ENCODE peak calls at places on chromosomes 5 and 9, in six cellular contexts. One of them, this sample, is unnamed.

GRCh38 chr9:27393054-27393846 is 96.3 kb upstream of the EQTN start:
- DNase-seq in GM23338: no peak
- DNase-seq in neural progenitor cell: no peak
- DNase-seq in PC-3: no peak
- DNase-seq in HCT116: no peak
- DNase-seq in hepatocyte: no peak
- DNase-seq in this sample: no peak

GRCh38 chr5:72015103-72015548 is 92.1 kb upstream of the MAP1B start:
- DNase-seq in GM23338: no peak
- DNase-seq in neural progenitor cell: no peak
- DNase-seq in PC-3: peak
- DNase-seq in HCT116: peak
- DNase-seq in hepatocyte: peak
- DNase-seq in this sample: peak

GRCh38 chr5:72467987-72468386 is 39.2 kb downstream of the ZNF366 start:
- DNase-seq in GM23338: no peak
- DNase-seq in neural progenitor cell: no peak
- DNase-seq in PC-3: peak
- DNase-seq in HCT116: no peak
- DNase-seq in hepatocyte: no peak
- DNase-seq in this sample: peak

GRCh38 chr9:83920942-83921707 is at the start of gene KIF27:
- DNase-seq in GM23338: peak
- DNase-seq in neural progenitor cell: peak
- DNase-seq in PC-3: peak
- DNase-seq in HCT116: peak
- DNase-seq in hepatocyte: peak
- DNase-seq in this sample: peak

GRCh38 chr5:24389968-24390367 is 254.8 kb downstream of the CDH10 start:
- DNase-seq in GM23338: no peak
- DNase-seq in neural progenitor cell: no peak
- DNase-seq in PC-3: peak
- DNase-seq in HCT116: no peak
- DNase-seq in hepatocyte: no peak
- DNase-seq in this sample: no peak

GRCh38 chr9:137000177-137000930 is 4.0 kb upstream of the CLIC3 start:
- DNase-seq in GM23338: no peak
- DNase-seq in neural progenitor cell: no peak
- DNase-seq in PC-3: no peak
- DNase-seq in HCT116: no peak
- DNase-seq in hepatocyte: no peak
- DNase-seq in this sample: peak

GRCh38 chr5:151157426-151158286 is at the start of gene ANXA6:
- DNase-seq in GM23338: peak
- DNase-seq in neural progenitor cell: peak
- DNase-seq in PC-3: peak
- DNase-seq in HCT116: peak
- DNase-seq in hepatocyte: peak
- DNase-seq in this sample: peak

GRCh38 chr5:108788142-108788541 is 40.4 kb downstream of the FER start:
- DNase-seq in GM23338: no peak
- DNase-seq in neural progenitor cell: no peak
- DNase-seq in PC-3: no peak
- DNase-seq in HCT116: no peak
- DNase-seq in hepatocyte: no peak
- DNase-seq in this sample: peak

GRCh38 chr9:14433841-14434511 is 120.0 kb upstream of the NFIB start:
- DNase-seq in GM23338: peak
- DNase-seq in neural progenitor cell: no peak
- DNase-seq in PC-3: peak
- DNase-seq in HCT116: peak
- DNase-seq in hepatocyte: peak
- DNase-seq in this sample: peak

GRCh38 chr5:24073097-24073496 is 565.7 kb downstream of the PRDM9 start:
- DNase-seq in GM23338: no peak
- DNase-seq in neural progenitor cell: no peak
- DNase-seq in PC-3: peak
- DNase-seq in HCT116: no peak
- DNase-seq in hepatocyte: no peak
- DNase-seq in this sample: no peak

GRCh38 chr5:180739958-180740357 is at the start of gene OR2Y1:
- DNase-seq in GM23338: no peak
- DNase-seq in neural progenitor cell: no peak
- DNase-seq in PC-3: no peak
- DNase-seq in HCT116: no peak
- DNase-seq in hepatocyte: no peak
- DNase-seq in this sample: no peak

GRCh38 chr5:137348759-137349158 is 150.4 kb downstream of the SPOCK1 start:
- DNase-seq in GM23338: no peak
- DNase-seq in neural progenitor cell: no peak
- DNase-seq in PC-3: no peak
- DNase-seq in HCT116: no peak
- DNase-seq in hepatocyte: no peak
- DNase-seq in this sample: no peak

GRCh38 chr5:174736351-174736721 is 12.0 kb downstream of the MSX2 start:
- DNase-seq in GM23338: no peak
- DNase-seq in neural progenitor cell: no peak
- DNase-seq in PC-3: no peak
- DNase-seq in HCT116: no peak
- DNase-seq in hepatocyte: peak
- DNase-seq in this sample: peak

GRCh38 chr5:317086-317811 is 4.3 kb upstream of the AHRR start:
- DNase-seq in GM23338: peak
- DNase-seq in neural progenitor cell: peak
- DNase-seq in PC-3: peak
- DNase-seq in HCT116: peak
- DNase-seq in hepatocyte: peak
- DNase-seq in this sample: peak

DNA sequence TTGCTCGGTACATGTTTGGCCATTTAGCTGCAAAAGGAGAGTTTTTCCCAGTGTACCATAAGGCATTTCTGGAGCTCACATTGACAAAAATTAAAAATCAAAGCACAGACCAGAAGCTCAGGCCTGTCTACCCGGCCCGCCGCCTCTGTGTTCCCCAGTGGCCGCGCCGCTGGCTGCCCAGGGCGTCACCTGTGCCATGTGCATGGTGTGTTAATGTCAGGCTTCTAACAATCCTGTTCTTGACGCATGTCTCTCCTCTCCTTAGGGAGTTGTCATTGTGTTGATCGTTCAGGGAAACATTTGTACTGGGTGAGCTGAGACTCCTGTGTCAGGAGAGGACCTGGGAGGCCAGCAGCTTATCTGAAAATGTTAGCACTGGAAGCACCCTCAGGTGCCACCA is 9.6 kb upstream of the NTNG2 start:
- DNase-seq in GM23338: no peak
- DNase-seq in neural progenitor cell: no peak
- DNase-seq in PC-3: no peak
- DNase-seq in HCT116: no peak
- DNase-seq in hepatocyte: no peak
- DNase-seq in this sample: no peak
- TF ChIP-seq EZH2 in GM23338: no peak
- TF ChIP-seq EZH2 in neural progenitor cell: no peak
- TF ChIP-seq EZH2 in PC-3: no peak
- TF ChIP-seq EZH2 in HCT116: no peak
- TF ChIP-seq EZH2 in hepatocyte: no peak
- TF ChIP-seq EZH2 in this sample: no peak

GRCh38 chr5:134524219-134524825 is 1.1 kb upstream of the JADE2 start:
- DNase-seq in GM23338: peak
- DNase-seq in neural progenitor cell: peak
- DNase-seq in PC-3: peak
- DNase-seq in HCT116: no peak
- DNase-seq in hepatocyte: peak
- DNase-seq in this sample: peak
- TF ChIP-seq EZH2phosphoT487 in GM23338: no peak
- TF ChIP-seq EZH2phosphoT487 in neural progenitor cell: no peak
- TF ChIP-seq EZH2phosphoT487 in PC-3: no peak
- TF ChIP-seq EZH2phosphoT487 in HCT116: no peak
- TF ChIP-seq EZH2phosphoT487 in hepatocyte: no peak
- TF ChIP-seq EZH2phosphoT487 in this sample: no peak

GRCh38 chr5:177370488-177371119 is 12.9 kb downstream of the RGS14 start:
- DNase-seq in GM23338: peak
- DNase-seq in neural progenitor cell: peak
- DNase-seq in PC-3: peak
- DNase-seq in HCT116: peak
- DNase-seq in hepatocyte: peak
- DNase-seq in this sample: peak

GRCh38 chr5:177369050-177369912 is 11.6 kb downstream of the RGS14 start:
- DNase-seq in GM23338: peak
- DNase-seq in neural progenitor cell: peak
- DNase-seq in PC-3: peak
- DNase-seq in HCT116: no peak
- DNase-seq in hepatocyte: peak
- DNase-seq in this sample: peak

GRCh38 chr5:177371120-177371537 is 13.1 kb upstream of the SLC34A1 start:
- DNase-seq in GM23338: no peak
- DNase-seq in neural progenitor cell: no peak
- DNase-seq in PC-3: no peak
- DNase-seq in HCT116: no peak
- DNase-seq in hepatocyte: no peak
- DNase-seq in this sample: no peak

GRCh38 chr5:177367981-177368960 is 10.5 kb downstream of the RGS14 start:
- DNase-seq in GM23338: peak
- DNase-seq in neural progenitor cell: no peak
- DNase-seq in PC-3: no peak
- DNase-seq in HCT116: no peak
- DNase-seq in hepatocyte: no peak
- DNase-seq in this sample: no peak

GRCh38 chr5:177369913-177370487 is 12.3 kb downstream of the RGS14 start:
- DNase-seq in GM23338: no peak
- DNase-seq in neural progenitor cell: no peak
- DNase-seq in PC-3: no peak
- DNase-seq in HCT116: no peak
- DNase-seq in hepatocyte: no peak
- DNase-seq in this sample: no peak
- TF ChIP-seq EZH2 in GM23338: no peak
- TF ChIP-seq EZH2 in neural progenitor cell: no peak
- TF ChIP-seq EZH2 in PC-3: no peak
- TF ChIP-seq EZH2 in HCT116: no peak
- TF ChIP-seq EZH2 in hepatocyte: no peak
- TF ChIP-seq EZH2 in this sample: no peak

GRCh38 chr9:133632806-133633680 is 3.1 kb upstream of the DBH start:
- DNase-seq in GM23338: no peak
- DNase-seq in neural progenitor cell: no peak
- DNase-seq in PC-3: no peak
- DNase-seq in HCT116: no peak
- DNase-seq in hepatocyte: no peak
- DNase-seq in this sample: no peak
- TF ChIP-seq EZH2phosphoT487 in GM23338: no peak
- TF ChIP-seq EZH2phosphoT487 in neural progenitor cell: no peak
- TF ChIP-seq EZH2phosphoT487 in PC-3: no peak
- TF ChIP-seq EZH2phosphoT487 in HCT116: no peak
- TF ChIP-seq EZH2phosphoT487 in hepatocyte: no peak
- TF ChIP-seq EZH2phosphoT487 in this sample: no peak

GRCh38 chr5:172721455-172722308 is 49.3 kb downstream of the DUSP1 start:
- DNase-seq in GM23338: no peak
- DNase-seq in neural progenitor cell: no peak
- DNase-seq in PC-3: no peak
- DNase-seq in HCT116: no peak
- DNase-seq in hepatocyte: no peak
- DNase-seq in this sample: peak
- TF ChIP-seq EZH2 in GM23338: no peak
- TF ChIP-seq EZH2 in neural progenitor cell: no peak
- TF ChIP-seq EZH2 in PC-3: no peak
- TF ChIP-seq EZH2 in HCT116: no peak
- TF ChIP-seq EZH2 in hepatocyte: no peak
- TF ChIP-seq EZH2 in this sample: no peak

GRCh38 chr5:136051486-136052220 is 22.9 kb downstream of the TGFBI start:
- DNase-seq in GM23338: no peak
- DNase-seq in neural progenitor cell: no peak
- DNase-seq in PC-3: no peak
- DNase-seq in HCT116: no peak
- DNase-seq in hepatocyte: no peak
- DNase-seq in this sample: no peak
- TF ChIP-seq EZH2phosphoT487 in GM23338: no peak
- TF ChIP-seq EZH2phosphoT487 in neural progenitor cell: no peak
- TF ChIP-seq EZH2phosphoT487 in PC-3: no peak
- TF ChIP-seq EZH2phosphoT487 in HCT116: no peak
- TF ChIP-seq EZH2phosphoT487 in hepatocyte: no peak
- TF ChIP-seq EZH2phosphoT487 in this sample: no peak

DNA sequence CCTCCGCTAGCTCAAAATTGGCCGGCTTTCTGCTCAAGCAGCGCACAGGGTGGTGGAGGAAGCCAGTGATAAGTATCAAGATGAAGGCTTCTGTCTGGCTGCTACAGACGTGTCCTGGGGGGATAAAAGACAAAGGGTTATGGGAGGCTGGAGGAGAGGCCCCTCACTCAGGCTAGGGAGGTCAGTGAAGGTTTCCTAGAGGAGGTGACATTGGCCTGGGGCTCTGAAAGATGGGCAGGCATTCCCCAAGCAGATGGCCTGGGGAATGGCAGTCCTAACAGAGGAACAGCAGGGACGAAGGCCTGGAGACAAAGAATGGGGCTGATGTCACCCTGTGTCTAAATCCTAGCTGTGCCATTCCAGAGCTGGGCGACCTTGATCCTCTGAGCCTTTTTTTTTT is 32.3 kb downstream of the OLFML2A start:
- DNase-seq in GM23338: no peak
- DNase-seq in neural progenitor cell: no peak
- DNase-seq in PC-3: no peak
- DNase-seq in HCT116: no peak
- DNase-seq in hepatocyte: no peak
- DNase-seq in this sample: no peak
- TF ChIP-seq EZH2 in GM23338: no peak
- TF ChIP-seq EZH2 in neural progenitor cell: no peak
- TF ChIP-seq EZH2 in PC-3: no peak
- TF ChIP-seq EZH2 in HCT116: no peak
- TF ChIP-seq EZH2 in hepatocyte: no peak
- TF ChIP-seq EZH2 in this sample: no peak

DNA sequence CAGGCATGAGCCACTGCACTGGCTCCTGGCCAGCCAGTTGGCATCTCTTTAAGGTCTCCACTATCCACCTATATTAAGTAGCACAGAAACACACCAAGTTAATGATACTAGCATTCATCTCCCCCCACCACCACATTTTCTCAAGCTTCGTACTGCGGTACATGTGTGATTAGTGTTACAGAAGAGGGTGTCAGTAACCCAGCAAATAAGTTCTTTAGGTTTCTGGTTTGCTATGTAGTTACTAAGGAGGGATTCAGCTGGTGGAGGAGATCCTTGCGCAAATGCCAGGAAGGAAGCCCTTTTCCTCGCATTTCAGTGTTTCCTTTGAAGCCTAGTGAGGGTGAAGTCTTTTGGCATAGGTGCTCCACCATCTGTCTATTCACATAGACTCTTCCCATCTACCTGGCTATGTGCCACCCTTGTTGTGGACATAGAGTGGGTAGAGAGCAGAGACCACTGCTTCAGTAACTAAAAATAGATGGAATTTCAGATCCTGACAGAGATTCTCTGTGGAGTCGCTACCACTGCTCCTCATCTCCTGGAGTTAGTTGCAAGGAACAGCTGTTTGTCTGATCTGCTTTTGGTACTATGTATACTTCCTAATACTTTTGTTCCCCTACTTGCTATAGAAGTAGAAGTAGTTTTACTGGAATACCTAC is 16.7 kb downstream of the UBE2D2 start:
- DNase-seq in GM23338: no peak
- DNase-seq in neural progenitor cell: no peak
- DNase-seq in PC-3: no peak
- DNase-seq in HCT116: no peak
- DNase-seq in hepatocyte: no peak
- DNase-seq in this sample: no peak
- TF ChIP-seq EZH2phosphoT487 in GM23338: no peak
- TF ChIP-seq EZH2phosphoT487 in neural progenitor cell: no peak
- TF ChIP-seq EZH2phosphoT487 in PC-3: no peak
- TF ChIP-seq EZH2phosphoT487 in HCT116: no peak
- TF ChIP-seq EZH2phosphoT487 in hepatocyte: no peak
- TF ChIP-seq EZH2phosphoT487 in this sample: no peak